ENCODE peak calls at places on chromosome 10, in ten cellular contexts. N is CD8-positive, alpha-beta memory T cell; Q is Kasumi-1; U is GM03348; Z is skeletal muscle cell; L is glutamatergic neuron; T is EH; R is NCI-H345; C is activated naive CD4-positive, alpha-beta T cell treated with Interleukin-2 at 50 U/mL for 16 hours; M is AG04449. E is an unnamed sample.

GRCh38 chr10:94183666-94184264 is 179.0 kb downstream of the NOC3L start:
- DNase-seq in U (peak; percentile 68), C (no peak), L (no peak), R (no peak), M (peak; percentile 99), Z (peak; percentile 99), N (no peak), T (peak; percentile 98), Q (no peak), E (no peak)

GRCh38 chr10:44294726-44295412 is 90.0 kb downstream of the CXCL12 start:
- DNase-seq in T (no peak), M (no peak), Z (no peak), Q (no peak), U (no peak), C (no peak), R (no peak), N (no peak), L (no peak), E (no peak)

GRCh38 chr10:104437226-104437625 is 83.6 kb downstream of the CFAP58 start:
- DNase-seq in Q (no peak), T (no peak), R (no peak), U (no peak), C (no peak), N (no peak), Z (no peak), M (no peak), L (no peak), E (no peak)

GRCh38 chr10:26380815-26381214 is 57.3 kb upstream of the APBB1IP start:
- DNase-seq in U (no peak), C (no peak), R (no peak), T (peak; percentile 18), Q (no peak), M (no peak), L (no peak), N (no peak), Z (no peak), E (no peak)

GRCh38 chr10:5496261-5497250 is 2.8 kb downstream of the CALML5 start:
- DNase-seq in Q (no peak), U (no peak), C (no peak), R (no peak), Z (no peak), M (no peak), L (no peak), T (no peak), N (no peak), E (no peak)

GRCh38 chr10:99394256-99394655 is 36.2 kb downstream of the GOT1 start:
- DNase-seq in M (no peak), Z (no peak), U (no peak), T (no peak), C (no peak), N (no peak), L (no peak), Q (no peak), R (no peak), E (no peak)

GRCh38 chr10:102605712-102606111 is 38.6 kb upstream of the TRIM8 start:
- DNase-seq in Z (no peak), U (peak; percentile 54), M (no peak), Q (no peak), L (no peak), N (no peak), T (peak; percentile 85), C (no peak), R (no peak), E (no peak)

GRCh38 chr10:92181575-92181974 is 109.3 kb downstream of the CPEB3 start:
- DNase-seq in M (no peak), R (no peak), Z (no peak), N (no peak), C (no peak), U (no peak), L (no peak), Q (peak; percentile 63), T (peak; percentile 16), E (no peak)

GRCh38 chr10:62772186-62772950 is 32.2 kb upstream of the ADO start:
- DNase-seq in C (no peak), R (no peak), Q (no peak), T (peak; percentile 8), M (peak; percentile 7), U (peak; percentile 48), N (no peak), Z (no peak), L (no peak), E (no peak)

GRCh38 chr10:96671207-96671890 is 49.0 kb downstream of the PIK3AP1 start:
- DNase-seq in Q (no peak), T (no peak), M (no peak), L (no peak), Z (no peak), U (no peak), R (no peak), N (peak; percentile 45), C (no peak), E (no peak)

GRCh38 chr10:96919785-96920425 is 87.8 kb downstream of the LCOR start:
- DNase-seq in R (no peak), U (no peak), N (no peak), M (no peak), L (no peak), Z (no peak), Q (no peak), T (peak; percentile 18), C (no peak), E (no peak)

GRCh38 chr10:70331486-70332268 is 47.9 kb upstream of the NPFFR1 start:
- DNase-seq in Q (peak; percentile 100), N (peak; percentile 20), U (peak; percentile 85), R (peak; percentile 67), Z (peak; percentile 80), M (peak; percentile 68), T (peak; percentile 95), C (no peak), L (no peak), E (no peak)

GRCh38 chr10:69278446-69278963 is at the start of gene HK1:
- DNase-seq in M (peak; percentile 4), Z (no peak), T (peak; percentile 36), N (no peak), R (no peak), Q (no peak), C (no peak), U (peak; percentile 25), L (no peak), E (no peak)

GRCh38 chr10:36725581-36726520 is 399.5 kb upstream of the ANKRD30A start:
- DNase-seq in R (peak; percentile 79), C (no peak), Q (peak; percentile 73), Z (peak; percentile 79), T (peak; percentile 93), M (peak; percentile 71), N (no peak), L (peak; percentile 53), U (peak; percentile 82), E (no peak)

GRCh38 chr10:116768786-116769185 is 26.4 kb upstream of the HSPA12A start:
- DNase-seq in L (no peak), Q (no peak), C (no peak), M (no peak), Z (no peak), T (peak; percentile 31), U (no peak), N (no peak), R (no peak), E (no peak)

GRCh38 chr10:22544325-22545068 is 169.9 kb downstream of the PIP4K2A start:
- DNase-seq in N (no peak), C (no peak), L (no peak), T (no peak), R (no peak), Z (no peak), M (no peak), U (no peak), Q (no peak), E (no peak)

GRCh38 chr10:97580421-97581367 is 3.5 kb upstream of the HOGA1 start:
- DNase-seq in T (no peak), C (no peak), U (no peak), M (no peak), Q (no peak), N (no peak), L (no peak), R (no peak), Z (no peak), E (no peak)

GRCh38 chr10:79102056-79102874 is 33.5 kb downstream of the ZMIZ1 start:
- DNase-seq in U (peak; percentile 82), Q (peak; percentile 33), N (no peak), M (no peak), T (peak; percentile 83), R (peak; percentile 17), L (peak; percentile 70), Z (no peak), C (no peak), E (no peak)

GRCh38 chr10:92009445-92009844 is 85.9 kb downstream of the BTAF1 start:
- DNase-seq in M (no peak), U (no peak), Z (no peak), L (no peak), C (no peak), T (no peak), Q (no peak), R (no peak), N (no peak), E (no peak)

GRCh38 chr10:34104829-34105572 is 710.1 kb downstream of the PARD3 start:
- DNase-seq in M (no peak), T (no peak), R (no peak), U (no peak), Q (no peak), L (no peak), Z (peak; percentile 28), N (no peak), C (no peak), E (no peak)

GRCh38 chr10:6092731-6093130 is 3.9 kb downstream of the RBM17 start:
- DNase-seq in R (no peak), T (no peak), M (no peak), U (no peak), L (no peak), C (no peak), Z (no peak), N (no peak), Q (no peak), E (no peak)

GRCh38 chr10:74433993-74434392 is 283.0 kb downstream of the ADK start:
- DNase-seq in Z (peak; percentile 16), Q (no peak), N (no peak), U (no peak), M (no peak), L (no peak), R (no peak), T (peak; percentile 52), C (no peak), E (no peak)

GRCh38 chr10:11684717-11685645 is 57.2 kb upstream of the ECHDC3 start:
- DNase-seq in M (peak; percentile 19), Q (peak; percentile 96), C (peak; percentile 52), Z (peak; percentile 53), R (no peak), T (peak; percentile 92), L (no peak), U (peak; percentile 84), N (peak; percentile 65), E (peak; percentile 63)

GRCh38 chr10:104767745-104768144 is 126.7 kb downstream of the SORCS3 start:
- DNase-seq in Z (no peak), M (no peak), L (no peak), U (no peak), C (no peak), Q (no peak), R (no peak), T (no peak), N (no peak), E (no peak)

GRCh38 chr10:70174058-70174741 is 3.9 kb upstream of the SAR1A start:
- DNase-seq in Q (no peak), T (peak; percentile 42), R (no peak), L (no peak), M (no peak), Z (no peak), C (peak; percentile 24), U (no peak), N (peak; percentile 61), E (peak; percentile 24)

GRCh38 chr10:118832242-118832651 is 77.5 kb upstream of the CACUL1 start:
- DNase-seq in T (peak; percentile 38), L (no peak), Q (peak; percentile 64), C (no peak), R (no peak), Z (no peak), M (no peak), N (no peak), U (peak; percentile 64), E (no peak)

GRCh38 chr10:6399241-6399701 is 180.8 kb downstream of the PRKCQ start:
- DNase-seq in N (no peak), T (peak; percentile 90), Z (no peak), Q (peak; percentile 40), M (no peak), U (no peak), L (no peak), C (no peak), R (no peak), E (no peak)

GRCh38 chr10:45646384-45647050 is 26.1 kb downstream of the ZFAND4 start:
- DNase-seq in N (no peak), T (no peak), M (no peak), L (no peak), Z (no peak), R (no peak), U (no peak), C (no peak), Q (no peak), E (no peak)

E was measured in activated naive CD8-positive, alpha-beta T cell treated with anti-CD3 and anti-CD28 coated beads, Interleukin-2, amount 50 U/mL, for 24 hours.